ENCODE peak calls at places on chromosomes 4 and X, in eight cellular contexts. H, L, C, V, B, M, Z and K are unnamed samples.

GRCh38 chr4:185165605-185166063 is 22.6 kb downstream of the SLC25A4 start:
- DNase-seq in H (peak), L (no peak), C (no peak), V (peak), B (peak), M (no peak), Z (no peak), K (peak)

GRCh38 chr4:55947254-55947882 is 1.4 kb upstream of the CEP135 start:
- DNase-seq in H (peak), L (no peak), C (no peak), V (peak), B (peak), M (peak), Z (no peak), K (no peak)

GRCh38 chrX:150454083-150454482 is 91.0 kb downstream of the MAMLD1 start:
- DNase-seq in H (no peak), L (no peak), C (no peak), V (no peak), B (no peak), M (no peak), Z (no peak), K (no peak)

GRCh38 chr4:73682508-73682907 is 57.9 kb upstream of the CXCL8 start:
- DNase-seq in H (no peak), L (no peak), C (no peak), V (no peak), B (no peak), M (no peak), Z (no peak), K (no peak)

GRCh38 chr4:136524039-136524438 is 1008.3 kb downstream of the PCDH18 start:
- DNase-seq in H (no peak), L (no peak), C (no peak), V (no peak), B (no peak), M (no peak), Z (no peak), K (no peak)

GRCh38 chr4:54661686-54662085 is 3.9 kb downstream of the KIT start:
- DNase-seq in H (peak), L (no peak), C (no peak), V (peak), B (peak), M (no peak), Z (no peak), K (peak)

GRCh38 chr4:168124008-168124641 is 31.8 kb downstream of the ANXA10 start:
- DNase-seq in H (peak), L (no peak), C (no peak), V (peak), B (peak), M (no peak), Z (no peak), K (peak)

GRCh38 chr4:118120120-118120760 is 86.0 kb downstream of the NDST3 start:
- DNase-seq in H (no peak), L (no peak), C (no peak), V (no peak), B (no peak), M (no peak), Z (no peak), K (no peak)

GRCh38 chr4:118826723-118827444 is 9.0 kb downstream of the SEC24D start:
- DNase-seq in H (no peak), L (no peak), C (no peak), V (no peak), B (no peak), M (no peak), Z (no peak), K (no peak)

GRCh38 chr4:176563591-176563990 is 229.1 kb downstream of the VEGFC start:
- DNase-seq in H (peak), L (no peak), C (no peak), V (no peak), B (peak), M (no peak), Z (no peak), K (no peak)

GRCh38 chr4:76955187-76955586 is 5.6 kb downstream of the SEPTIN11 start:
- DNase-seq in H (no peak), L (no peak), C (no peak), V (peak), B (peak), M (no peak), Z (no peak), K (peak)

GRCh38 chr4:169565606-169566351 is 46.6 kb downstream of the NEK1 start:
- DNase-seq in H (no peak), L (no peak), C (no peak), V (no peak), B (peak), M (no peak), Z (no peak), K (no peak)

GRCh38 chr4:158644755-158645154 is 26.9 kb downstream of the C4orf46 start:
- DNase-seq in H (no peak), L (no peak), C (no peak), V (no peak), B (no peak), M (no peak), Z (no peak), K (no peak)

GRCh38 chrX:39752820-39753219 is 344.9 kb downstream of the BCOR start:
- DNase-seq in H (no peak), L (no peak), C (no peak), V (no peak), B (peak), M (no peak), Z (no peak), K (no peak)

GRCh38 chr4:161937151-161937550 is 226.6 kb downstream of the FSTL5 start:
- DNase-seq in H (no peak), L (no peak), C (no peak), V (no peak), B (no peak), M (no peak), Z (no peak), K (no peak)

GRCh38 chr4:56619160-56619559 is 61.9 kb downstream of the HOPX start:
- DNase-seq in H (peak), L (no peak), C (no peak), V (peak), B (peak), M (no peak), Z (no peak), K (no peak)

GRCh38 chrX:43643201-43643600 is 12.9 kb upstream of the MAOA start:
- DNase-seq in H (no peak), L (no peak), C (no peak), V (no peak), B (no peak), M (no peak), Z (no peak), K (no peak)

GRCh38 chrX:45788941-45789348 is 588.3 kb upstream of the DIPK2B start:
- DNase-seq in H (no peak), L (no peak), C (no peak), V (peak), B (peak), M (no peak), Z (no peak), K (no peak)

GRCh38 chr4:149031399-149031798 is 589.2 kb upstream of the NR3C2 start:
- DNase-seq in H (no peak), L (no peak), C (no peak), V (peak), B (peak), M (no peak), Z (no peak), K (no peak)

GRCh38 chrX:71098951-71099506 is 3.4 kb downstream of the FOXO4 start:
- DNase-seq in H (no peak), L (no peak), C (no peak), V (no peak), B (no peak), M (no peak), Z (no peak), K (no peak)

GRCh38 chr4:159435561-159436023 is 332.7 kb downstream of the RAPGEF2 start:
- DNase-seq in H (peak), L (no peak), C (no peak), V (no peak), B (no peak), M (no peak), Z (no peak), K (no peak)

GRCh38 chr4:138034871-138035270 is 207.3 kb downstream of the SLC7A11 start:
- DNase-seq in H (no peak), L (no peak), C (no peak), V (peak), B (peak), M (no peak), Z (no peak), K (peak)

GRCh38 chr4:184265566-184266351 is 48.1 kb upstream of the ENPP6 start:
- DNase-seq in H (peak), L (no peak), C (no peak), V (peak), B (peak), M (no peak), Z (no peak), K (peak)

GRCh38 chrX:30141966-30142365 is 73.4 kb upstream of the MAGEB2 start:
- DNase-seq in H (peak), L (no peak), C (no peak), V (peak), B (peak), M (peak), Z (no peak), K (peak)

GRCh38 chr4:164536829-164537228 is 217.1 kb upstream of the SMIM31 start:
- DNase-seq in H (peak), L (no peak), C (peak), V (peak), B (no peak), M (no peak), Z (no peak), K (peak)

GRCh38 chr4:1682860-1683259 is 1.3 kb downstream of the FAM53A start:
- DNase-seq in H (no peak), L (no peak), C (peak), V (no peak), B (no peak), M (no peak), Z (no peak), K (no peak)

GRCh38 chr4:173056708-173057107 is 111.9 kb upstream of the GALNT7 start:
- DNase-seq in H (no peak), L (no peak), C (no peak), V (no peak), B (no peak), M (no peak), Z (no peak), K (no peak)

GRCh38 chrX:107154787-107155620 is 36.4 kb upstream of the RBM41 start:
- DNase-seq in H (peak), L (no peak), C (no peak), V (peak), B (peak), M (no peak), Z (no peak), K (peak)

GRCh38 chr4:3822230-3822947 is 56.2 kb downstream of the ADRA2C start:
- DNase-seq in H (no peak), L (peak), C (peak), V (no peak), B (peak), M (no peak), Z (no peak), K (no peak)

GRCh38 chr4:65202473-65203264 is 467.6 kb downstream of the EPHA5 start:
- DNase-seq in H (no peak), L (no peak), C (no peak), V (no peak), B (no peak), M (no peak), Z (no peak), K (no peak)

GRCh38 chrX:15515931-15516330 is 15.3 kb downstream of the BMX start:
- DNase-seq in H (no peak), L (no peak), C (no peak), V (no peak), B (peak), M (no peak), Z (no peak), K (no peak)

GRCh38 chr4:167233523-167234387 is 539 bp downstream of the SPOCK3 start:
- DNase-seq in H (peak), L (no peak), C (peak), V (peak), B (peak), M (no peak), Z (no peak), K (no peak)

GRCh38 chrX:72307646-72308051 is 1.9 kb upstream of the CITED1 start:
- DNase-seq in H (no peak), L (no peak), C (no peak), V (no peak), B (no peak), M (no peak), Z (no peak), K (no peak)

GRCh38 chrX:72306851-72307645 is 1.3 kb upstream of the CITED1 start:
- DNase-seq in H (peak), L (peak), C (peak), V (peak), B (peak), M (no peak), Z (peak), K (peak)

GRCh38 chrX:72308209-72308565 is 2.5 kb upstream of the CITED1 start:
- DNase-seq in H (no peak), L (no peak), C (no peak), V (no peak), B (no peak), M (no peak), Z (no peak), K (no peak)

GRCh38 chrX:72308566-72309296 is 3.0 kb upstream of the CITED1 start:
- DNase-seq in H (peak), L (peak), C (peak), V (peak), B (peak), M (no peak), Z (peak), K (peak)

DNA sequence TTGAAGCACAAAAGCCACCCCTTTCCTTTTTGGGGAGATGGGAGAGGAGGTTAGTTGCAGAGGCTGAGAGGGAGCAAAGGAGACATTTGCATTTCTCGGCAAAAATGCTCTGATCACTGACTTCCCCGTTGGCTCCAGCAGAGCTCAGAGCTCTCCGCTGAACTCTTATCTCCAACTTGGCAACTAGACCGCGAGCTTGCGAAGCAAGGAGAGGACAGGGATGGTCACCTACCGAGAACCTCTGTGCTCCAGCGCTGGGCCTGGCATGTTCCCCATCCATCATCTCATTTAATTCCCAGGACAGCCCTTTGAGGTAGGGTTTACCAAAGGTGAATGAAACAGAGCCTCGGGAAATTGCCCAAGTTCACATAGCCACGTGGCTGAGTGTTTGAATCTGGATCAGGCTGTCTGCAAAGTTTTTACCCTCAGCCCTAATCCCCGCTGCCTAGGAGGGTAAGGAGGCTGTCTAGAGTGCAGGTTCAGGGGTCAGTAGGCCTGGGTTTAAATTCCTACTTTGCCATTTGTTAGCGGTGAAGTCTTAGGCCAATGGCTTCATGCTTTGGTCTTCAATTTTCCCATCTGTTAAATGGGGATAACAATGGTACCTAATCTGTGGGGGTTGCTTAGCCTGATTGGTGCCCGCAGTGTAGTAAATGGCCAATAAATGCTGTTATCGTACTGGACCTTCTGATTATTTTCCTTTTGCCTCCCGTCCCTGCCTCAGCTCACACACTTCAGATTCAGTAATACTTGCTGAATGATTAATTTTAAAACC is 3.8 kb upstream of the CITED1 start:
- DNase-seq in H (no peak), L (no peak), C (no peak), V (peak), B (no peak), M (no peak), Z (no peak), K (no peak)
- H3K4me3 ChIP-seq in H (peak), L (no peak), C (no peak), V (no peak), B (peak), M (no peak), Z (peak), K (peak)

GRCh38 chr4:140099993-140100392 is 54.0 kb downstream of the MAML3 start:
- DNase-seq in H (no peak), L (peak), C (peak), V (no peak), B (peak), M (no peak), Z (no peak), K (no peak)

GRCh38 chr4:140096921-140097320 is 57.1 kb downstream of the MAML3 start:
- DNase-seq in H (no peak), L (no peak), C (no peak), V (no peak), B (peak), M (no peak), Z (no peak), K (no peak)

GRCh38 chr4:140097572-140097971 is 56.4 kb downstream of the MAML3 start:
- DNase-seq in H (no peak), L (no peak), C (no peak), V (no peak), B (no peak), M (no peak), Z (no peak), K (no peak)

GRCh38 chr4:140096483-140096861 is 57.5 kb downstream of the MAML3 start:
- DNase-seq in H (no peak), L (no peak), C (no peak), V (no peak), B (no peak), M (no peak), Z (no peak), K (no peak)

GRCh38 chr4:140098481-140099132 is 55.4 kb downstream of the MAML3 start:
- DNase-seq in H (no peak), L (no peak), C (no peak), V (peak), B (peak), M (no peak), Z (no peak), K (no peak)
- H3K4me3 ChIP-seq in H (no peak), L (no peak), C (no peak), V (peak), B (no peak), M (no peak), Z (peak), K (no peak)

GRCh38 chr4:6956087-6956433 is 46.4 kb downstream of the TBC1D14 start:
- DNase-seq in H (no peak), L (no peak), C (no peak), V (no peak), B (no peak), M (no peak), Z (no peak), K (no peak)
- H3K4me3 ChIP-seq in H (no peak), L (no peak), C (no peak), V (no peak), B (no peak), M (no peak), Z (no peak), K (no peak)

GRCh38 chr4:165748321-165748720 is 124.7 kb upstream of the TLL1 start:
- DNase-seq in H (no peak), L (no peak), C (no peak), V (no peak), B (no peak), M (no peak), Z (no peak), K (no peak)

GRCh38 chr4:165738571-165738970 is 134.5 kb upstream of the TLL1 start:
- DNase-seq in H (no peak), L (no peak), C (no peak), V (peak), B (no peak), M (no peak), Z (no peak), K (no peak)

GRCh38 chr4:165737309-165737972 is 135.6 kb upstream of the TLL1 start:
- DNase-seq in H (no peak), L (no peak), C (no peak), V (no peak), B (no peak), M (no peak), Z (no peak), K (no peak)

GRCh38 chr4:165740911-165741310 is 132.1 kb upstream of the TLL1 start:
- DNase-seq in H (no peak), L (no peak), C (no peak), V (no peak), B (peak), M (no peak), Z (no peak), K (no peak)

DNA sequence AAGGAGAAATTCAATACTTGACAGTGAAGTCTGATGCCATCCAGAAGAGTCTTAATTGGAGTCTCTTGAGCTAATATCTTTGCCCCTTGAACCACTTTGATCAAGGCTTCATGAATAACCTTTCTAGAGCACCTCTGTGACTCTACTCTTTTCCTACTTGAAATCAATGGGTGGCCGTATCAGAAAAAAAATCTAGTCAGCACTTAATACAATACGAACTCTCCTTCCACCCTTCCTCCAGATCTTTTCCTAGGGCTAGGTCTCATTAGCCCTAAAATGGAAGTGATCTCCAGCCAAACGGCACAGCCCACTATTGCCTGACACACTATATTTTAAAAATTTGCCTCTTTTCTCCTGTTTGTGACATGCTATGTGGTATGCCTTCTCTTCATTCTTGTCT is 129.6 kb upstream of the TLL1 start:
- DNase-seq in H (no peak), L (no peak), C (no peak), V (no peak), B (no peak), M (no peak), Z (no peak), K (no peak)
- H3K4me3 ChIP-seq in H (no peak), L (no peak), C (no peak), V (no peak), B (no peak), M (no peak), Z (no peak), K (no peak)

GRCh38 chrX:155334486-155335316 is at the start of gene CLIC2:
- DNase-seq in H (peak), L (no peak), C (peak), V (peak), B (peak), M (peak), Z (peak), K (peak)

GRCh38 chrX:155330992-155331391 is 3.4 kb downstream of the CLIC2 start:
- DNase-seq in H (no peak), L (no peak), C (no peak), V (no peak), B (no peak), M (no peak), Z (no peak), K (no peak)

GRCh38 chrX:155329293-155329692 is 5.1 kb downstream of the CLIC2 start:
- DNase-seq in H (no peak), L (no peak), C (no peak), V (no peak), B (no peak), M (no peak), Z (no peak), K (no peak)

GRCh38 chrX:155333701-155334100 is 713 bp downstream of the CLIC2 start:
- DNase-seq in H (no peak), L (no peak), C (no peak), V (no peak), B (no peak), M (no peak), Z (no peak), K (no peak)
- H3K4me3 ChIP-seq in H (no peak), L (no peak), C (no peak), V (no peak), B (no peak), M (no peak), Z (no peak), K (no peak)

DNA sequence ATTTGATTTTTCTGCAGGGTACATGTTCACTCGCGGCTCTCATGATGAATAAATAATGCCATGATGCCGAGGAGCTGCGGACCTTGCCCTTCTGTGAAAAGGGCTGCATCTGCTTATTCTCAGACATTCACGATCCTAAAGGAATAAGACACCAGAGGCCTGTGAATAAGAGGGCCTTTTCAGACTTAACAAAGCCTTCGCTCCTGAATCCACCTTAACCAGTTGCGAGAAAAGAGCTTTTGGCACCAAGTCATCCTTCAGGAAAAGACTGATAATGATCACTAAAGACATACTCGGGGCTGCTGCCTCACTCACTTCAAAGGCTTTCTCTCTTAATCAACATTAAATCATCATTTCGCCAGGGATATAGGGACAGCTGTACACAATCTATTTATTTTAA is 147.5 kb downstream of the FBXO8 start:
- DNase-seq in H (no peak), L (no peak), C (no peak), V (no peak), B (peak), M (no peak), Z (no peak), K (no peak)
- H3K4me3 ChIP-seq in H (no peak), L (no peak), C (peak), V (no peak), B (no peak), M (no peak), Z (peak), K (peak)